ENCODE peak calls at places on chromosomes 13 and 19, in ten cellular contexts. K is Calu3, M is iris pigment epithelial cell, U is HCEC 1CT, V is NCI-H1105 treated with DMSO at 0.1 percent for 48 hours, L is activated T-cell treated with anti-CD3 and anti-CD28 coated beads for 48 hours, H is HuH-7, F is cardiac fibroblast, B is hypothalamus, P is OCI-LY7. R is an unnamed sample.

GRCh38 chr13:41064493-41064892 is 3.2 kb downstream of the WBP4 start:
- DNase-seq in U (peak; percentile 86), H (no peak), V (no peak), L (no peak), B (no peak), K (no peak), M (peak; percentile 86), F (peak; percentile 84), P (no peak), R (no peak)

GRCh38 chr19:47111081-47111589 is 2.4 kb downstream of the ZC3H4 start:
- DNase-seq in H (no peak), V (no peak), U (peak; percentile 30), B (no peak), L (peak; percentile 43), K (no peak), F (no peak), M (no peak), P (peak; percentile 60), R (no peak)

GRCh38 chr19:22784051-22784450 is at the start of gene ZNF99:
- DNase-seq in H (no peak), V (no peak), U (no peak), L (no peak), K (no peak), M (peak; percentile 0), B (peak; percentile 31), F (no peak), P (no peak), R (peak; percentile 80)

GRCh38 chr13:50923272-50923671 is 13.7 kb downstream of the RNASEH2B start:
- DNase-seq in V (no peak), P (no peak), U (no peak), M (no peak), L (no peak), F (no peak), K (no peak), H (no peak), B (no peak), R (no peak)

GRCh38 chr19:44903602-44904425 is 1.8 kb upstream of the APOE start:
- DNase-seq in K (peak; percentile 90), P (peak; percentile 64), H (peak; percentile 75), V (peak; percentile 41), F (peak; percentile 77), M (peak; percentile 59), B (peak; percentile 50), L (peak; percentile 74), U (peak; percentile 34), R (peak; percentile 62)

GRCh38 chr19:2083174-2083854 is 12.8 kb downstream of the MOB3A start:
- DNase-seq in P (peak; percentile 84), B (no peak), L (peak; percentile 58), M (no peak), H (no peak), U (no peak), V (no peak), K (no peak), F (no peak), R (no peak)

GRCh38 chr19:2296141-2296540 is 11.8 kb downstream of the LINGO3 start:
- DNase-seq in B (no peak), K (no peak), V (no peak), U (no peak), H (no peak), P (no peak), M (no peak), F (no peak), L (no peak), R (no peak)

GRCh38 chr13:85243831-85244230 is 555.4 kb downstream of the SLITRK6 start:
- DNase-seq in B (no peak), F (no peak), H (no peak), L (no peak), V (no peak), P (no peak), U (no peak), K (no peak), M (no peak), R (no peak)

GRCh38 chr19:12783849-12784393 is 7.4 kb upstream of the JUNB start:
- DNase-seq in K (peak; percentile 78), P (no peak), U (no peak), F (peak; percentile 27), B (no peak), M (no peak), H (no peak), L (no peak), V (no peak), R (no peak)

GRCh38 chr13:36536546-36536945 is 104.3 kb downstream of the CCNA1 start:
- DNase-seq in V (no peak), B (no peak), F (no peak), K (no peak), L (no peak), P (no peak), U (no peak), H (no peak), M (no peak), R (no peak)

GRCh38 chr13:52399708-52400107 is 6.3 kb downstream of the THSD1 start:
- DNase-seq in P (no peak), F (peak; percentile 58), B (no peak), H (no peak), L (no peak), M (peak; percentile 63), V (no peak), K (no peak), U (no peak), R (no peak)

GRCh38 chr19:29706635-29707034 is 8.4 kb downstream of the C19orf12 start:
- DNase-seq in H (no peak), L (no peak), U (no peak), M (no peak), K (no peak), B (no peak), V (no peak), F (no peak), P (no peak), R (no peak)

GRCh38 chr19:8335343-8336071 is 7.6 kb downstream of the KANK3 start:
- DNase-seq in L (peak; percentile 49), F (no peak), U (no peak), H (no peak), M (no peak), V (no peak), K (peak; percentile 51), P (no peak), B (no peak), R (no peak)

R was measured in globus pallidus.